ENCODE peak calls at places on chromosomes 11 and 22, in nine cellular contexts. S, Z, H, U, I, K, X, T and F are unnamed samples.
A peak's percentile ranks its signal among the peaks of the same experiment; 100 is the strongest.

GRCh38 chr11:23555085-23555484 is 694.8 kb upstream of the CCDC179 start:
- DNase-seq in S (no peak), Z (no peak), I (no peak), T (no peak), X (no peak), H (no peak), K (no peak), U (peak; percentile 9), F (no peak)

GRCh38 chr11:65301491-65302329 is 13.0 kb upstream of the CDC42EP2 start:
- DNase-seq in T (peak; percentile 76), U (peak; percentile 79), H (no peak), I (peak; percentile 74), X (peak; percentile 53), Z (peak; percentile 56), K (peak; percentile 55), S (no peak), F (no peak)

GRCh38 chr22:36415415-36416168 is 27.8 kb upstream of the MYH9 start:
- DNase-seq in I (no peak), Z (no peak), S (no peak), X (peak; percentile 50), K (no peak), H (no peak), U (no peak), T (no peak), F (no peak)

GRCh38 chr11:103703437-103703836 is 333.0 kb upstream of the DDI1 start:
- DNase-seq in Z (no peak), I (no peak), S (no peak), T (no peak), K (no peak), U (no peak), H (no peak), X (no peak), F (no peak)

GRCh38 chr11:128484172-128484571 is 103.2 kb downstream of the ETS1 start:
- DNase-seq in K (no peak), T (no peak), H (no peak), S (no peak), U (no peak), X (no peak), I (no peak), Z (no peak), F (no peak)

GRCh38 chr11:27710536-27710935 is 10.3 kb upstream of the BDNF start:
- DNase-seq in Z (no peak), H (no peak), S (no peak), X (no peak), K (no peak), I (no peak), U (no peak), T (no peak), F (no peak)

GRCh38 chr22:43796567-43796966 is 15.5 kb downstream of the EFCAB6 start:
- DNase-seq in U (peak; percentile 78), S (no peak), T (no peak), K (no peak), Z (no peak), X (no peak), H (no peak), I (no peak), F (no peak)

GRCh38 chr11:19116315-19116970 is 525 bp upstream of the ZDHHC13 start:
- DNase-seq in X (no peak), I (no peak), T (no peak), U (no peak), S (no peak), K (peak; percentile 3), H (no peak), Z (no peak), F (no peak)

GRCh38 chr11:76680517-76681425 is 10.2 kb upstream of the LRRC32 start:
- DNase-seq in I (peak; percentile 76), H (peak; percentile 60), Z (peak; percentile 87), K (peak; percentile 48), U (peak; percentile 79), S (peak; percentile 64), T (peak; percentile 75), X (peak; percentile 91), F (peak; percentile 33)

GRCh38 chr11:67178878-67179277 is 59.8 kb downstream of the KDM2A start:
- DNase-seq in X (no peak), S (no peak), I (no peak), K (no peak), Z (no peak), T (no peak), H (no peak), U (peak; percentile 37), F (no peak)

GRCh38 chr11:117591316-117592039 is 205.5 kb downstream of the DSCAML1 start:
- DNase-seq in Z (no peak), I (no peak), S (no peak), T (no peak), H (no peak), X (no peak), U (no peak), K (no peak), F (no peak)

GRCh38 chr11:6604081-6604626 is 580 bp downstream of the ILK start:
- DNase-seq in I (peak; percentile 58), U (peak; percentile 76), Z (peak; percentile 61), S (peak; percentile 42), H (peak; percentile 64), T (peak; percentile 65), X (peak; percentile 50), K (peak; percentile 74), F (peak; percentile 62)

GRCh38 chr11:6608726-6609501 is 3.1 kb downstream of the TAF10 start:
- DNase-seq in I (no peak), T (no peak), U (no peak), Z (peak; percentile 3), H (no peak), X (no peak), S (peak; percentile 26), K (no peak), F (no peak)

GRCh38 chr11:6607190-6607635 is 3.6 kb downstream of the ILK start:
- DNase-seq in S (peak; percentile 2), X (no peak), U (no peak), Z (peak; percentile 2), I (no peak), K (no peak), T (no peak), H (no peak), F (no peak)

GRCh38 chr11:6608011-6608410 is 4.0 kb downstream of the TAF10 start:
- DNase-seq in H (no peak), S (peak; percentile 27), K (no peak), I (no peak), Z (peak; percentile 6), U (no peak), T (no peak), X (no peak), F (no peak)

GRCh38 chr11:6606471-6607189 is 3.1 kb downstream of the ILK start:
- DNase-seq in U (peak; percentile 96), S (peak; percentile 90), K (peak; percentile 89), H (peak; percentile 97), I (peak; percentile 95), Z (peak; percentile 97), X (peak; percentile 85), T (peak; percentile 94), F (peak; percentile 25)
- H3K4me3 ChIP-seq in U (no peak overlapping the region), S (no peak overlapping the region), K (no peak overlapping the region), H (peak overlapping the region; percentile 70), I (peak overlapping the region; percentile 96), Z (peak overlapping the region; percentile 89), X (no peak overlapping the region), T (peak overlapping the region; percentile 75), F (peak overlapping the region; percentile 24)

GRCh38 chr22:32034275-32034674 is 8.8 kb upstream of the SLC5A1 start:
- DNase-seq in X (no peak), K (no peak), U (no peak), T (no peak), H (no peak), S (no peak), Z (no peak), I (no peak), F (no peak)

GRCh38 chr22:32024791-32025190 is 18.3 kb upstream of the SLC5A1 start:
- DNase-seq in I (no peak), Z (no peak), T (no peak), S (no peak), H (no peak), K (no peak), U (peak; percentile 5), X (no peak), F (no peak)

GRCh38 chr22:32031466-32031865 is 11.6 kb upstream of the SLC5A1 start:
- DNase-seq in T (no peak), Z (no peak), I (no peak), X (no peak), K (no peak), H (no peak), S (no peak), U (no peak), F (no peak)

GRCh38 chr22:32030508-32031247 is 12.4 kb upstream of the SLC5A1 start:
- DNase-seq in S (no peak), Z (no peak), T (no peak), X (no peak), U (no peak), H (no peak), I (no peak), K (no peak), F (no peak)
- H3K27me3 ChIP-seq in S (no peaks in the 10 kb centered on the region), Z (no peaks in the 10 kb centered on the region), T (no peaks in the 10 kb centered on the region), X (no peaks in the 10 kb centered on the region), U (peaks cover 7% of the 10 kb centered on the region), H (peaks cover 1% of the 10 kb centered on the region), I (no peaks in the 10 kb centered on the region), K (no peaks in the 10 kb centered on the region), F (peaks cover 3% of the 10 kb centered on the region)

DNA sequence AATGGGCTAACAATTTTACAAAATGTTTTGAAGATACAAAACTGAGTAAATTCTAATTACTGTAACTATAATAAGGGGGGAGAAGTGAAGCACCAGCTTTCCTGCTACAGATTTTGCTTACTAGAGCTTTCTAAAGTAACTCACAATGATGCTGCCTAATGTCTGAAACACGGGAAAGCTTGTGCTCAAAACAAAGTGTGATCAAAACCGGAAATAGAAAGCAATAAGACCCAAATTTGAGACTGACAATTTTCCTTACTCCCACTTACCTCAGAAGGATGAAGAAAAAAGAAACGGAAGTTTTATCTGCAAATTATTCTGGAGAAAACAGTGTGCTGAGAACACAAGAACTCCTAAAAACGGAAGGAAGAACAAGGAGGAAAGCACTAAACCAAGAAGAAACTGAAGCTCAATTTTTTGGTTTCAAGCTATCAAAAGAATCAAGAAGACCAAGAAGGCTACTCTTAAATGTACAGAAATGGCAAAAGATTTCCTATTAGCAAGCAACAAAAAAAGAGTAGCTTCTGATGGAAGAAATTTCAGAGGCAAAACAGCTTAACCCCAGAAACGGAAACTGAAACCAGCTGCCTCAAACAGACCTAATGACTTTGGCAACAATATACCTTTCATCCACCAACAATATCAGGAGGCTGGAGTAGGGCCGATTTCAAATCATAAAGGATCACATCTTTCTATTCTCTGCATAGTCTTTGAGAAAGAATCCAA is 33.4 kb downstream of the AMBRA1 start:
- DNase-seq in T (no peak), H (no peak), K (no peak), I (no peak), S (no peak), U (peak; percentile 55), X (no peak), Z (no peak), F (no peak)
- H3K4me3 ChIP-seq in T (peak overlapping the region; percentile 53), H (peak overlapping the region; percentile 20), K (no peak overlapping the region), I (peak overlapping the region; percentile 39), S (no peak overlapping the region), U (no peak overlapping the region), X (no peak overlapping the region), Z (peak overlapping the region; percentile 50), F (peak overlapping the region; percentile 72)

DNA sequence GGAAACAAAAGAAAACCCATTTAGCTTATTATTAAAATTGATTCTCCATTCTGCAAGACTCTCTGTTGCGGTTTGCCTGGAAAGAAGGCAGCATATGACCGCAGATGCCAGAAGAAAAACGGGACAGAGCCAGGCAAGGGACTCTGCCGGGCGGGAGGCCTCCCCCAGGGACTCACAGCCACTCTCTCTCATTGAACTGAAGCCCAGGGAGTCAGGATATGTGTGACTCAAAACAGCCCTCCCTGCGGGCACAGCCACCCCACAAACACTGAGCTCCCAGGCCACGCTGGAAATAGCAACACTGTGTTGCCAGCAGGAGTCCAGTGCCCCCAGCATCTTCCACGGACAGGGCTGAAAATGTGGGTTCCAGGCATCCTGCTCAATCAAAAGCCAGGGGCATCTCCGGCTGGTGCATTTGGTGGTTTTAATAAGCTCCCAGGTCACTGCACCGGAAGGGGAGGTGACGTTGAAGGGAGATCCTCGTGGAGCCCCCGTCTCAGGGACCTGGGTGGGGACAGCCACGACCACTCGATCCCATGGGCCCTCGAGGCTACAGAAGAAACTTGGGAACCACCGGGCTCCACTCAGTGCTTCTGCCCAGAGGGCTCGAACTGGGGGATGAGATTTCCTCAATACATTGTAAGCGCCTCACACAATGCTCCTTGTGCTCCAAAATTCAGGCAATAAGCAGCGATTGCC is 624.5 kb downstream of the TBC1D22A start:
- DNase-seq in K (no peak), X (no peak), I (peak; percentile 16), S (no peak), U (no peak), T (no peak), H (no peak), Z (no peak), F (no peak)
- H3K27me3 ChIP-seq in K (no peaks in the 10 kb centered on the region), X (no peaks in the 10 kb centered on the region), I (no peaks in the 10 kb centered on the region), S (no peaks in the 10 kb centered on the region), U (no peaks in the 10 kb centered on the region), T (peaks cover 2% of the 10 kb centered on the region), H (peaks cover 5% of the 10 kb centered on the region), Z (no peaks in the 10 kb centered on the region), F (no peaks in the 10 kb centered on the region)